ENCODE peak calls at places on chromosomes 6 and 20, in nine cellular contexts. V, Q, K, Y, P, R, C, I and H are unnamed samples.

GRCh38 chr6:130453230-130453629 is 87.4 kb downstream of the TMEM200A start:
- DNase-seq in V (no peak), Q (no peak), K (no peak), Y (no peak), P (peak), R (peak), C (no peak), I (no peak), H (no peak)

GRCh38 chr20:48697845-48698491 is 129.8 kb downstream of the PREX1 start:
- DNase-seq in V (no peak), Q (peak), K (no peak), Y (peak), P (peak), R (no peak), C (no peak), I (peak), H (no peak)

GRCh38 chr6:33481192-33481591 is 26.8 kb downstream of the ZBTB9 start:
- DNase-seq in V (no peak), Q (no peak), K (no peak), Y (no peak), P (peak), R (no peak), C (no peak), I (no peak), H (no peak)

GRCh38 chr6:52045033-52045432 is 42.4 kb downstream of the PKHD1 start:
- DNase-seq in V (no peak), Q (no peak), K (no peak), Y (no peak), P (no peak), R (no peak), C (no peak), I (no peak), H (no peak)

GRCh38 chr20:49034070-49034732 is 11.9 kb upstream of the CSE1L start:
- DNase-seq in V (no peak), Q (peak), K (no peak), Y (no peak), P (no peak), R (no peak), C (no peak), I (no peak), H (no peak)

GRCh38 chr6:126127662-126128061 is 141.3 kb downstream of the TRMT11 start:
- DNase-seq in V (no peak), Q (no peak), K (no peak), Y (no peak), P (peak), R (no peak), C (no peak), I (no peak), H (no peak)

GRCh38 chr6:20875369-20875963 is 341.2 kb downstream of the CDKAL1 start:
- DNase-seq in V (peak), Q (no peak), K (no peak), Y (peak), P (peak), R (no peak), C (peak), I (no peak), H (peak)

GRCh38 chr20:49865559-49865958 is 49.8 kb downstream of the SPATA2 start:
- DNase-seq in V (no peak), Q (no peak), K (no peak), Y (no peak), P (no peak), R (no peak), C (no peak), I (no peak), H (no peak)

GRCh38 chr20:22412977-22413868 is 171.1 kb downstream of the FOXA2 start:
- DNase-seq in V (no peak), Q (no peak), K (no peak), Y (no peak), P (no peak), R (no peak), C (no peak), I (no peak), H (no peak)

GRCh38 chr6:160069459-160069858 is 52.2 kb upstream of the SLC22A1 start:
- DNase-seq in V (no peak), Q (no peak), K (no peak), Y (no peak), P (no peak), R (no peak), C (no peak), I (no peak), H (no peak)